ENCODE peak calls at places on chromosomes 13 and 19, in nine cellular contexts. S is GM23338, E is heart right ventricle, I is thoracic aorta, Z is left ventricle myocardium inferior, G is lower lobe of right lung, U is HCT116, K is sigmoid colon, D is endodermal cell. C is an unnamed sample.

GRCh38 chr19:46487802-46488445 is 7.7 kb downstream of the PNMA8B start:
- DNase-seq in D (peak; percentile 95), S (peak; percentile 93), U (peak; percentile 29), Z (peak; percentile 76), K (peak; percentile 90), E (peak; percentile 82), I (no peak), G (peak; percentile 78), C (peak; percentile 76)

GRCh38 chr19:1006711-1007398 is 6.6 kb downstream of the GRIN3B start:
- DNase-seq in I (no peak), S (no peak), U (no peak), G (no peak), D (no peak), Z (no peak), E (no peak), K (no peak), C (no peak)

GRCh38 chr19:18112989-18113478 is 15.5 kb downstream of the MAST3 start:
- DNase-seq in D (peak; percentile 97), S (peak; percentile 94), U (peak; percentile 51), Z (peak; percentile 87), I (no peak), K (peak; percentile 90), G (peak; percentile 89), E (peak; percentile 88), C (peak; percentile 89)

GRCh38 chr19:17129377-17129776 is 53.8 kb downstream of the MYO9B start:
- DNase-seq in I (no peak), S (no peak), K (no peak), Z (no peak), U (no peak), E (no peak), G (no peak), D (no peak), C (no peak)

GRCh38 chr19:375395-376110 is 31.0 kb upstream of the MIER2 start:
- DNase-seq in U (no peak), D (peak; percentile 47), I (no peak), S (no peak), K (peak; percentile 56), G (no peak), E (no peak), Z (no peak), C (no peak)

GRCh38 chr13:37306778-37307544 is 201.5 kb upstream of the CSNK1A1L start:
- DNase-seq in S (no peak), E (no peak), U (no peak), I (no peak), K (no peak), Z (no peak), G (no peak), D (no peak), C (no peak)

GRCh38 chr13:39600766-39601165 is 2.2 kb downstream of the LHFPL6 start:
- DNase-seq in U (no peak), D (peak; percentile 86), S (peak; percentile 70), E (peak; percentile 49), K (peak; percentile 68), Z (peak; percentile 60), G (no peak), I (peak; percentile 4), C (peak; percentile 80)

GRCh38 chr19:18109731-18110671 is 12.4 kb downstream of the MAST3 start:
- DNase-seq in U (no peak), K (peak; percentile 74), Z (peak; percentile 66), S (peak; percentile 75), E (peak; percentile 69), D (peak; percentile 78), I (no peak), G (peak; percentile 85), C (peak; percentile 79)

DNA sequence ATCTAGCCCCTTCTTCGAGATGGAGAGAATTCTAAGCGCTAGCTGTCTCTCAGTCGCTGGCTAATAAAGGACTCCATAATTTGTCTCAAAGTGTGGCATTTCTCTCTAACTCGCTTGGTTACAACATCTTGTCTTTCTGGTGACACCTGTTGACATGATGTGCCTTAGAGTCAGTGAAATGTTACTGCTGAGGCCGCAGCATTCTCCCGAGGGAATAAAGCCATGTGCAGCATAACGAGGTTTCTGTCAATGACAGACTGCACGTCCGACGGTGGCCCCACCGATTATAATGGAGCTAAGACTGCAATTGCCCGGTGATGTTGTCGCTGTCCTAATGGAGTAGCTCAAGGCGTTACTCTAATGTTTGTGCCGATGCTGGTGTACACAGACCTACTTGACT is 20.3 kb upstream of the GPR32 start:
- DNase-seq in E (no peak), D (no peak), I (no peak), U (no peak), G (no peak), Z (no peak), S (no peak), K (no peak), C (no peak)
- TF ChIP-seq CTCF in E (no peak), D (no peak), I (no peak), U (no peak), G (no peak), Z (no peak), S (no peak), K (no peak), C (no peak)

GRCh38 chr13:35699181-35699580 is 222.7 kb upstream of the MAB21L1 start:
- DNase-seq in I (no peak), E (no peak), D (no peak), U (no peak), K (peak; percentile 75), G (no peak), Z (no peak), S (no peak), C (no peak)
- H3K4me3 ChIP-seq in I (peak overlapping the region; percentile 52), E (no peak overlapping the region), D (no peak overlapping the region), U (no peak overlapping the region), K (peak overlapping the region; percentile 25), G (no peak overlapping the region), Z (no peak overlapping the region), S (no peak overlapping the region), C (peak overlapping the region; percentile 9)

GRCh38 chr19:28018499-28018898 is 1194.5 kb downstream of the UQCRFS1 start:
- DNase-seq in E (no peak), K (no peak), D (no peak), S (no peak), U (no peak), I (no peak), Z (no peak), G (no peak), C (no peak)

GRCh38 chr19:28019901-28020300 is 1193.0 kb downstream of the UQCRFS1 start:
- DNase-seq in I (no peak), Z (no peak), D (no peak), G (no peak), U (no peak), K (no peak), S (no peak), E (no peak), C (no peak)

GRCh38 chr19:28020631-28021315 is 1192.2 kb downstream of the UQCRFS1 start:
- DNase-seq in Z (no peak), E (no peak), S (peak; percentile 22), D (peak; percentile 55), U (no peak), I (no peak), G (no peak), K (no peak), C (no peak)

GRCh38 chr19:28021316-28022185 is 1191.4 kb downstream of the UQCRFS1 start:
- DNase-seq in K (no peak), U (no peak), S (no peak), D (no peak), I (no peak), Z (no peak), E (no peak), G (no peak), C (no peak)

DNA sequence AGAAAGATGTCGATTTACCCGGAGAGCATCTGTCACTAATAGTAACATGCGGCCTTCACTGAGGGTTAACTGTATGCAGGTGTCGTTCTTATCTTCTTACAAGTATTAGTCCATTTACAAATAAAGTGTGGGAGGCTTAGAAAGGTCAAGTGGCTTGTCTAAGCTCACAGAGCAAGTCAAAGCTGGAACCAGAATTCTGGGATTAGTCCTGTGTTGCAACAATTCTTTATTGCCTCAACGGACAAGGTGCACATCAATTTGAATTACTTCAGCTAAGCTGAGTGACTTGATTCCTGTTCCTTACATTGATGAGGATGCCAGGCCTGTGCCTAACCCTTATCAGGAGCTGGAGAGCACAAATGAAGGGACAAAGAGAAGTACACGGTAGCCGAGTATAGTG is 1193.6 kb downstream of the UQCRFS1 start:
- DNase-seq in Z (no peak), I (no peak), E (no peak), D (no peak), U (no peak), S (no peak), K (no peak), G (no peak), C (no peak)
- H3K27me3 ChIP-seq in Z (peaks cover 64% of the 10 kb centered on the region), I (no peaks in the 10 kb centered on the region), E (no peaks in the 10 kb centered on the region), D (no peaks in the 10 kb centered on the region), U (no peaks in the 10 kb centered on the region), S (no peaks in the 10 kb centered on the region), K (no peaks in the 10 kb centered on the region), G (no peaks in the 10 kb centered on the region), C (no peaks in the 10 kb centered on the region)

DNA sequence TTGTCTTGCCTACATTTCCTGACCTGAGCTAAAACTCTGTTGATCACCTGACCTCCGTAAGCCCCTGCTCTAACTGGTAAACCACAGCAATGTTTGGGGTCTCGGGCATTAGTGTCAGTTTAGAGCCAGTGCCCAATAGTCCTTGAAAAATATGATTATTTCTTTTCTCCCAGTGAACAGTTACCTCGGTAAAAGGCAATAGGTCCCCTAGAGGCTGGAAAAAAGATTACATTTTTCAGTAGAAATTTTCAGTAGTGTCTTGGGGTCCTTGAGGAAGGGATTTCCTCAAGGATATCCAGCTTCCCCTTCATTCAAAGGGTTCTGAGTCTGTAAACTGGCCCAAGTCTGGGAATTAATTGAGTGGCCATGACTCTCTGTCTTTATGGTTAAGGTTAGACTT is 177.5 kb downstream of the SLC7A1 start:
- DNase-seq in Z (no peak), E (no peak), U (no peak), S (peak; percentile 17), K (no peak), D (no peak), G (no peak), I (no peak), C (no peak)
- TF ChIP-seq CTCF in Z (no peak), E (no peak), U (peak; percentile 36), S (peak; percentile 47), K (no peak), D (peak; percentile 67), G (no peak), I (no peak), C (no peak)

GRCh38 chr19:54905411-54905810 is 537 bp upstream of the NCR1 start:
- DNase-seq in U (no peak), Z (no peak), I (no peak), G (no peak), K (no peak), D (no peak), S (no peak), E (no peak), C (no peak)
- H3K4me3 ChIP-seq in U (no peak overlapping the region), Z (no peak overlapping the region), I (no peak overlapping the region), G (no peak overlapping the region), K (no peak overlapping the region), D (no peak overlapping the region), S (no peak overlapping the region), E (no peak overlapping the region), C (no peak overlapping the region)

DNA sequence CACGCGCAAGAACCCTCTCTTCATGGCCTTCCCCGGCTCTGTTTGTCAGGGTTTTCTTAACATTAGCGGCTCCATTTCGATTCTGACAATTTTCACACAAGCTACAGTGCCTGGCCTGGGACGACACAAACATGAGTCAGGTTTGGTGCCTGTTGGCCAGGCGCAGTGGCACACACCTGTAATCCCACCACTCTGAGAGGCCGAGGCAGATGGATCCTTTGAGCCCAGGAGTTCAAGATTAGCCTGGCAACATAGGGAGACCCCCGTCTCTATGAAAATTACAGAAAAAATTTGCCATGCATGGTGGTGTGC is 1.9 kb upstream of the RAB20 start:
- DNase-seq in K (no peak), I (no peak), S (no peak), D (peak; percentile 57), Z (no peak), U (no peak), G (no peak), E (no peak), C (no peak)
- H3K27me3 ChIP-seq in K (no peaks in the 10 kb centered on the region), I (no peaks in the 10 kb centered on the region), S (no peaks in the 10 kb centered on the region), D (no peaks in the 10 kb centered on the region), Z (no peaks in the 10 kb centered on the region), U (no peaks in the 10 kb centered on the region), G (no peaks in the 10 kb centered on the region), E (no peaks in the 10 kb centered on the region), C (no peaks in the 10 kb centered on the region)

C was measured in tibial artery.